ENCODE peak calls at places on chromosome 12, in eight cellular contexts. N is stimulated activated CD4-positive, alpha-beta T cell treated with anti-CD3 and anti-CD28 coated beads, Interleukin-4, amount 100 ng/mL, for 24 hours; G is HT1080; V is stimulated activated CD8-positive, alpha-beta memory T cell treated with anti-CD3 and anti-CD28 coated beads, Interleukin-15, amount 100 ng/mL, for 24 hours; W is naive thymus-derived CD4-positive, alpha-beta T cell; B is T-cell; D is RWPE2; R is endothelial cell. F is an unnamed sample.
A peak's percentile ranks its signal among the peaks of the same experiment; 100 is the strongest.

GRCh38 chr12:109582636-109583035 is 9.0 kb downstream of the MVK start:
- DNase-seq in W (no peak), R (no peak), V (no peak), N (no peak), G (peak; percentile 17), D (no peak), B (no peak), F (no peak)

GRCh38 chr12:88958153-88958552 is 377.9 kb upstream of the KITLG start:
- DNase-seq in R (no peak), B (no peak), D (no peak), N (no peak), W (no peak), G (no peak), V (no peak), F (no peak)

GRCh38 chr12:108599948-108600701 is 2.2 kb upstream of the TMEM119 start:
- DNase-seq in R (no peak), G (no peak), V (no peak), N (no peak), D (no peak), W (no peak), B (no peak), F (no peak)

GRCh38 chr12:98592825-98593322 is 612 bp upstream of the SLC25A3 start:
- DNase-seq in G (no peak), N (peak; percentile 14), R (no peak), D (no peak), W (no peak), B (no peak), V (no peak), F (peak; percentile 67)

GRCh38 chr12:69630191-69630590 is 19.5 kb upstream of the LRRC10 start:
- DNase-seq in W (no peak), R (no peak), B (no peak), G (no peak), D (no peak), N (no peak), V (no peak), F (no peak)

GRCh38 chr12:12606793-12607589 is 4.7 kb upstream of the CREBL2 start:
- DNase-seq in W (no peak), N (no peak), B (no peak), V (no peak), D (no peak), R (no peak), G (peak; percentile 72), F (peak; percentile 60)

GRCh38 chr12:91852646-91853045 is 293.0 kb downstream of the BTG1 start:
- DNase-seq in G (no peak), D (no peak), V (no peak), W (no peak), R (no peak), B (no peak), N (no peak), F (no peak)

GRCh38 chr12:40820794-40821484 is 128.7 kb downstream of the CNTN1 start:
- DNase-seq in W (no peak), G (no peak), N (no peak), D (no peak), R (no peak), B (no peak), V (no peak), F (no peak)

GRCh38 chr12:66014818-66015217 is 115.7 kb downstream of the LLPH start:
- DNase-seq in D (no peak), W (no peak), R (no peak), B (no peak), V (no peak), G (no peak), N (no peak), F (no peak)

GRCh38 chr12:88052686-88053085 is 23.5 kb upstream of the C12orf50 start:
- DNase-seq in V (no peak), R (peak; percentile 18), G (peak; percentile 39), N (no peak), W (no peak), D (no peak), B (no peak), F (no peak)

GRCh38 chr12:114403044-114403689 is 2.8 kb downstream of the TBX5 start:
- DNase-seq in N (no peak), R (peak; percentile 71), V (no peak), G (no peak), W (no peak), D (no peak), B (no peak), F (no peak)

GRCh38 chr12:41819948-41820347 is 324.7 kb downstream of the GXYLT1 start:
- DNase-seq in N (no peak), D (no peak), R (no peak), B (no peak), W (no peak), G (no peak), V (no peak), F (no peak)

GRCh38 chr12:12200363-12200762 is 66.5 kb downstream of the LRP6 start:
- DNase-seq in B (no peak), D (no peak), R (no peak), V (no peak), W (no peak), N (no peak), G (no peak), F (no peak)